ENCODE peak calls at places on chromosome 19, in four cellular contexts. One of them, this sample, is unnamed.

GRCh38 chr19:4986056-4986455 is 17.1 kb downstream of the KDM4B start:
- DNase-seq in right lobe of liver: no peak
- DNase-seq in choroid plexus epithelial cell: no peak
- DNase-seq in cardiac muscle cell: no peak
- DNase-seq in this sample: no peak

GRCh38 chr19:45508931-45509691 is 1.8 kb downstream of the VASP start:
- DNase-seq in right lobe of liver: peak; percentile 80
- DNase-seq in choroid plexus epithelial cell: peak; percentile 70
- DNase-seq in cardiac muscle cell: peak; percentile 84
- DNase-seq in this sample: peak; percentile 70

GRCh38 chr19:44430956-44431355 is 17.3 kb downstream of the ZNF229 start:
- DNase-seq in right lobe of liver: no peak
- DNase-seq in choroid plexus epithelial cell: no peak
- DNase-seq in cardiac muscle cell: no peak
- DNase-seq in this sample: no peak

GRCh38 chr19:47415953-47416666 is 3.2 kb downstream of the MEIS3 start:
- DNase-seq in right lobe of liver: no peak
- DNase-seq in choroid plexus epithelial cell: no peak
- DNase-seq in cardiac muscle cell: no peak
- DNase-seq in this sample: no peak

GRCh38 chr19:35160629-35161433 is 6.3 kb downstream of the FXYD5 start:
- DNase-seq in right lobe of liver: no peak
- DNase-seq in choroid plexus epithelial cell: no peak
- DNase-seq in cardiac muscle cell: no peak
- DNase-seq in this sample: no peak

GRCh38 chr19:8101311-8101710 is 48.1 kb downstream of the FBN3 start:
- DNase-seq in right lobe of liver: no peak
- DNase-seq in choroid plexus epithelial cell: no peak
- DNase-seq in cardiac muscle cell: no peak
- DNase-seq in this sample: no peak

GRCh38 chr19:13089139-13089856 is 13.4 kb downstream of the LYL1 start:
- DNase-seq in right lobe of liver: no peak
- DNase-seq in choroid plexus epithelial cell: no peak
- DNase-seq in cardiac muscle cell: no peak
- DNase-seq in this sample: no peak

GRCh38 chr19:2970201-2970838 is 7.0 kb upstream of the TLE6 start:
- DNase-seq in right lobe of liver: no peak
- DNase-seq in choroid plexus epithelial cell: peak; percentile 61
- DNase-seq in cardiac muscle cell: peak; percentile 96
- DNase-seq in this sample: peak; percentile 96

GRCh38 chr19:35314858-35315470 is 14.0 kb upstream of the CD22 start:
- DNase-seq in right lobe of liver: no peak
- DNase-seq in choroid plexus epithelial cell: no peak
- DNase-seq in cardiac muscle cell: no peak
- DNase-seq in this sample: no peak

GRCh38 chr19:30161770-30162169 is 210.4 kb upstream of the ZNF536 start:
- DNase-seq in right lobe of liver: no peak
- DNase-seq in choroid plexus epithelial cell: no peak
- DNase-seq in cardiac muscle cell: no peak
- DNase-seq in this sample: no peak

GRCh38 chr19:18300930-18301717 is 19.7 kb upstream of the JUND start:
- DNase-seq in right lobe of liver: peak; percentile 94
- DNase-seq in choroid plexus epithelial cell: peak; percentile 54
- DNase-seq in cardiac muscle cell: peak; percentile 52
- DNase-seq in this sample: peak; percentile 76

GRCh38 chr19:57443121-57443696 is 8.1 kb downstream of the ZNF749 start:
- DNase-seq in right lobe of liver: no peak
- DNase-seq in choroid plexus epithelial cell: no peak
- DNase-seq in cardiac muscle cell: no peak
- DNase-seq in this sample: no peak

GRCh38 chr19:3375221-3376088 is 9.1 kb downstream of the NFIC start:
- DNase-seq in right lobe of liver: peak; percentile 91
- DNase-seq in choroid plexus epithelial cell: peak; percentile 46
- DNase-seq in cardiac muscle cell: peak; percentile 74
- DNase-seq in this sample: no peak

GRCh38 chr19:11848594-11849263 is at the start of gene ZNF439:
- DNase-seq in right lobe of liver: peak; percentile 84
- DNase-seq in choroid plexus epithelial cell: peak; percentile 73
- DNase-seq in cardiac muscle cell: peak; percentile 83
- DNase-seq in this sample: peak; percentile 53

GRCh38 chr19:16627194-16627927 is 643 bp downstream of the MED26 start:
- DNase-seq in right lobe of liver: no peak
- DNase-seq in choroid plexus epithelial cell: peak; percentile 18
- DNase-seq in cardiac muscle cell: no peak
- DNase-seq in this sample: no peak

GRCh38 chr19:35738887-35739229 is 3.4 kb downstream of the IGFLR1 start:
- DNase-seq in right lobe of liver: no peak
- DNase-seq in choroid plexus epithelial cell: no peak
- DNase-seq in cardiac muscle cell: no peak
- DNase-seq in this sample: no peak

This sample was measured in amniotic epithelial cell.